ENCODE peak calls at places on chromosomes 4 and X, in ten cellular contexts. T is K562, M is A549, A is stomach, Y is suprapubic skin, G is transverse colon, D is ovary, W is sigmoid colon, C is HepG2, U is upper lobe of left lung. S is an unnamed sample.

GRCh38 chrX:119266364-119266995 is 30.4 kb downstream of the PGRMC1 start:
- DNase-seq in T (peak; percentile 27), M (peak; percentile 31), A (no peak), Y (no peak), G (peak; percentile 11), D (no peak), W (no peak), C (peak; percentile 0), U (no peak), S (no peak)

GRCh38 chrX:131901581-131901980 is 121.5 kb upstream of the STK26 start:
- DNase-seq in T (no peak), M (no peak), A (no peak), Y (no peak), G (no peak), D (no peak), W (no peak), C (no peak), U (no peak), S (no peak)

GRCh38 chr4:159142254-159142653 is 39.4 kb downstream of the RAPGEF2 start:
- DNase-seq in T (no peak), M (no peak), A (no peak), Y (no peak), G (no peak), D (no peak), W (no peak), C (no peak), U (no peak), S (no peak)

GRCh38 chr4:94357624-94358023 is 15.0 kb upstream of the HPGDS start:
- DNase-seq in T (no peak), M (no peak), A (no peak), Y (no peak), G (no peak), D (no peak), W (no peak), C (no peak), U (no peak), S (no peak)

GRCh38 chr4:78298618-78299017 is 241.5 kb downstream of the FRAS1 start:
- DNase-seq in T (no peak), M (no peak), A (no peak), Y (no peak), G (no peak), D (no peak), W (no peak), C (no peak), U (no peak), S (no peak)

GRCh38 chr4:105631818-105632400 is 76.6 kb downstream of the INTS12 start:
- DNase-seq in T (no peak), M (no peak), A (no peak), Y (no peak), G (no peak), D (no peak), W (no peak), C (no peak), U (no peak), S (no peak)

GRCh38 chrX:77446029-77446585 is 1.1 kb upstream of the FGF16 start:
- DNase-seq in T (no peak), M (no peak), A (no peak), Y (peak; percentile 63), G (peak; percentile 10), D (no peak), W (no peak), C (no peak), U (peak; percentile 37), S (no peak)

GRCh38 chrX:132025085-132025484 is 2.0 kb downstream of the STK26 start:
- DNase-seq in T (no peak), M (no peak), A (no peak), Y (no peak), G (no peak), D (no peak), W (no peak), C (peak; percentile 3), U (no peak), S (no peak)

GRCh38 chrX:71581210-71581609 is 3.0 kb downstream of the GCNA start:
- DNase-seq in T (no peak), M (no peak), A (no peak), Y (no peak), G (no peak), D (no peak), W (no peak), C (no peak), U (no peak), S (no peak)

GRCh38 chr4:3300198-3300671 is 7.4 kb downstream of the RGS12 start:
- DNase-seq in T (no peak), M (no peak), A (no peak), Y (no peak), G (no peak), D (no peak), W (no peak), C (no peak), U (no peak), S (no peak)

GRCh38 chr4:6032249-6033244 is 14.3 kb upstream of the C4orf50 start:
- DNase-seq in T (no peak), M (peak; percentile 48), A (peak; percentile 72), Y (no peak), G (no peak), D (no peak), W (no peak), C (no peak), U (no peak), S (no peak)

GRCh38 chrX:53813663-53814440 is 127.3 kb upstream of the HUWE1 start:
- DNase-seq in T (no peak), M (no peak), A (no peak), Y (no peak), G (no peak), D (no peak), W (no peak), C (no peak), U (no peak), S (no peak)

GRCh38 chr4:73683033-73683432 is 57.3 kb upstream of the CXCL8 start:
- DNase-seq in T (no peak), M (peak; percentile 59), A (no peak), Y (no peak), G (no peak), D (no peak), W (no peak), C (no peak), U (no peak), S (no peak)

GRCh38 chr4:121822796-121823504 is 733 bp downstream of the CCNA2 start:
- DNase-seq in T (peak; percentile 58), M (peak; percentile 25), A (peak; percentile 25), Y (peak; percentile 69), G (peak; percentile 25), D (peak; percentile 44), W (peak; percentile 67), C (peak; percentile 64), U (no peak), S (no peak)

GRCh38 chrX:107025538-107025937 is 25.5 kb upstream of the MORC4 start:
- DNase-seq in T (peak; percentile 19), M (peak; percentile 38), A (no peak), Y (no peak), G (no peak), D (no peak), W (no peak), C (peak; percentile 12), U (no peak), S (no peak)

GRCh38 chrX:19680580-19680979 is 165.3 kb upstream of the MAP3K15 start:
- DNase-seq in T (no peak), M (no peak), A (no peak), Y (no peak), G (peak; percentile 25), D (no peak), W (no peak), C (no peak), U (no peak), S (no peak)

GRCh38 chr4:15873117-15873516 is 65.4 kb downstream of the FGFBP1 start:
- DNase-seq in T (no peak), M (no peak), A (no peak), Y (no peak), G (no peak), D (no peak), W (no peak), C (no peak), U (no peak), S (no peak)

GRCh38 chr4:119238068-119238722 is 25.7 kb downstream of the USP53 start:
- DNase-seq in T (peak; percentile 10), M (no peak), A (no peak), Y (no peak), G (no peak), D (no peak), W (no peak), C (no peak), U (no peak), S (no peak)

GRCh38 chr4:52143815-52144214 is 92.7 kb downstream of the SPATA18 start:
- DNase-seq in T (no peak), M (no peak), A (no peak), Y (no peak), G (no peak), D (no peak), W (no peak), C (peak; percentile 3), U (no peak), S (no peak)
- TF ChIP-seq EP300 in T (no peak), M (no peak), A (no peak), Y (no peak), G (no peak), D (no peak), W (no peak), C (no peak), U (no peak), S (no peak)

DNA sequence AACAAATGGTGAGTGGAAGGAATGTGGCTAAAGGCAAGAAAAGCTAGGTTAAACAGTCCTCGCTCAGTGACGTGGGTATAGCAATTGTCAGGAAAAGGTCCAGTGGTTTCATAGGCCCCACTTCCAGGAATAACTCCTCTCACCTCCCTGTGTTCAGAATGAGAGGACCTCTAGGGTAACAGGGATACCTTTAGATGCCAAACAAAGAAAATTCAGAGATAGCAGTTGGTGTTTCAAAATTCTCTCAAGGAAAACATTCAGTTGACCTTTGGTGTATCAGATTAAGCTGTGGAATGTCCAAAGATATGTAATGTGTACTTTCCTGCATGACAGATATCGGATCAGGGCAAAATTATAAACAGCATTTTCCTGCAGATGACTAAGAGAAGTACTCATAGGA is 155.9 kb downstream of the ARHGAP6 start:
- DNase-seq in T (no peak), M (peak; percentile 4), A (no peak), Y (no peak), G (no peak), D (no peak), W (no peak), C (no peak), U (no peak), S (no peak)
- TF ChIP-seq EP300 in T (no peak), M (no peak), A (no peak), Y (no peak), G (no peak), D (no peak), W (no peak), C (no peak), U (no peak), S (no peak)

DNA sequence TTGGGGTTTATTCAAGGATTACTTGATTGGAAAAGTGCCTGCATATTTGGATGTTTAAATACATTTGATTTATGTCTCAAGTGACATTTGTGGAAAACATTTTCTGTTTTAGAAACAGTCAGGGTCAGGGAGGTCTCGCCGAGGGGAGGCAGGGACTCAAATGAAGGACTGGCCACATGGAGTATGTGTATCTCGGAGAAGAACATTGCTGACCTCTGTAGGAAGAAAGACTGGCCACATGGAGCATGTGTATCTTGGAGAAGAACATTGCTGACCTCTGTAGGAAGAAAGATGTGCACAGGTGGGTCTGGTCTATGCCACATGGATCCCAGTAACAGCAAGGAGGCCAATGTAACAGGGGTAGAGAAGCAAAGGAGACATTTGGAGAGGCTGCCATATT is 233.6 kb downstream of the TRIML1 start:
- DNase-seq in T (no peak), M (peak; percentile 88), A (no peak), Y (no peak), G (no peak), D (no peak), W (no peak), C (peak; percentile 25), U (no peak), S (no peak)
- TF ChIP-seq EP300 in T (no peak), M (no peak), A (no peak), Y (no peak), G (no peak), D (no peak), W (no peak), C (no peak), U (no peak), S (no peak)

GRCh38 chrX:139388234-139388633 is 142.3 kb upstream of the F9 start:
- DNase-seq in T (no peak), M (no peak), A (no peak), Y (no peak), G (no peak), D (no peak), W (no peak), C (no peak), U (no peak), S (no peak)
- TF ChIP-seq EP300 in T (no peak), M (no peak), A (no peak), Y (no peak), G (no peak), D (no peak), W (no peak), C (no peak), U (no peak), S (no peak)

S was measured in tibial nerve.